ENCODE peak calls at places on chromosomes 5 and 9, in nine cellular contexts. One of them, this sample, is unnamed.

GRCh38 chr9:9102295-9102694 is 1302.7 kb upstream of the DMAC1 start:
- DNase-seq in psoas muscle: no peak
- DNase-seq in nephron progenitor cell: no peak
- DNase-seq in stimulated activated naive CD4-positive, alpha-beta T cell: no peak
- DNase-seq in PC-3: no peak
- DNase-seq in NCI-H460: no peak
- DNase-seq in GM12865: no peak
- DNase-seq in HuH-7.5: no peak
- DNase-seq in NCI-H1930: peak
- DNase-seq in this sample: no peak

GRCh38 chr9:130791279-130791894 is 43.7 kb upstream of the ABL1 start:
- DNase-seq in HuH-7.5: no peak
- DNase-seq in stimulated activated naive CD4-positive, alpha-beta T cell: no peak
- DNase-seq in nephron progenitor cell: peak
- DNase-seq in NCI-H460: no peak
- DNase-seq in GM12865: no peak
- DNase-seq in NCI-H1930: no peak
- DNase-seq in PC-3: no peak
- DNase-seq in psoas muscle: no peak
- DNase-seq in this sample: no peak

GRCh38 chr9:136531904-136532798 is 13.7 kb downstream of the NOTCH1 start:
- DNase-seq in psoas muscle: no peak
- DNase-seq in HuH-7.5: no peak
- DNase-seq in GM12865: no peak
- DNase-seq in PC-3: no peak
- DNase-seq in nephron progenitor cell: no peak
- DNase-seq in stimulated activated naive CD4-positive, alpha-beta T cell: no peak
- DNase-seq in NCI-H460: no peak
- DNase-seq in NCI-H1930: no peak
- DNase-seq in this sample: no peak

GRCh38 chr5:52924458-52924857 is 64.7 kb upstream of the ITGA2 start:
- DNase-seq in nephron progenitor cell: no peak
- DNase-seq in psoas muscle: no peak
- DNase-seq in GM12865: no peak
- DNase-seq in stimulated activated naive CD4-positive, alpha-beta T cell: no peak
- DNase-seq in PC-3: no peak
- DNase-seq in NCI-H1930: no peak
- DNase-seq in HuH-7.5: no peak
- DNase-seq in NCI-H460: no peak
- DNase-seq in this sample: no peak

GRCh38 chr5:129904667-129905466 is 602 bp downstream of the CHSY3 start:
- DNase-seq in nephron progenitor cell: peak
- DNase-seq in GM12865: peak
- DNase-seq in NCI-H460: no peak
- DNase-seq in HuH-7.5: peak
- DNase-seq in psoas muscle: peak
- DNase-seq in NCI-H1930: no peak
- DNase-seq in stimulated activated naive CD4-positive, alpha-beta T cell: no peak
- DNase-seq in PC-3: no peak
- DNase-seq in this sample: no peak

GRCh38 chr9:77946969-77947368 is 84.6 kb downstream of the GNAQ start:
- DNase-seq in stimulated activated naive CD4-positive, alpha-beta T cell: no peak
- DNase-seq in nephron progenitor cell: no peak
- DNase-seq in NCI-H1930: no peak
- DNase-seq in PC-3: peak
- DNase-seq in psoas muscle: no peak
- DNase-seq in HuH-7.5: no peak
- DNase-seq in NCI-H460: no peak
- DNase-seq in GM12865: no peak
- DNase-seq in this sample: no peak

GRCh38 chr5:113255579-113256210 is 179.1 kb downstream of the TSSK1B start:
- DNase-seq in NCI-H460: no peak
- DNase-seq in nephron progenitor cell: no peak
- DNase-seq in stimulated activated naive CD4-positive, alpha-beta T cell: no peak
- DNase-seq in PC-3: no peak
- DNase-seq in NCI-H1930: no peak
- DNase-seq in GM12865: no peak
- DNase-seq in HuH-7.5: no peak
- DNase-seq in psoas muscle: no peak
- DNase-seq in this sample: no peak

GRCh38 chr5:115703514-115703913 is 77.7 kb upstream of the TMED7 start:
- DNase-seq in HuH-7.5: no peak
- DNase-seq in NCI-H1930: no peak
- DNase-seq in NCI-H460: no peak
- DNase-seq in stimulated activated naive CD4-positive, alpha-beta T cell: no peak
- DNase-seq in psoas muscle: no peak
- DNase-seq in GM12865: no peak
- DNase-seq in PC-3: no peak
- DNase-seq in nephron progenitor cell: no peak
- DNase-seq in this sample: no peak

GRCh38 chr9:72772641-72773040 is 180.2 kb downstream of the ALDH1A1 start:
- DNase-seq in stimulated activated naive CD4-positive, alpha-beta T cell: no peak
- DNase-seq in GM12865: no peak
- DNase-seq in psoas muscle: no peak
- DNase-seq in NCI-H1930: no peak
- DNase-seq in nephron progenitor cell: no peak
- DNase-seq in NCI-H460: no peak
- DNase-seq in PC-3: no peak
- DNase-seq in HuH-7.5: no peak
- DNase-seq in this sample: no peak

GRCh38 chr9:137669261-137669672 is 50.5 kb downstream of the EHMT1 start:
- DNase-seq in nephron progenitor cell: no peak
- DNase-seq in psoas muscle: no peak
- DNase-seq in GM12865: peak
- DNase-seq in NCI-H1930: no peak
- DNase-seq in PC-3: no peak
- DNase-seq in NCI-H460: no peak
- DNase-seq in stimulated activated naive CD4-positive, alpha-beta T cell: no peak
- DNase-seq in HuH-7.5: no peak
- DNase-seq in this sample: no peak

GRCh38 chr5:63131618-63132285 is 553.1 kb downstream of the LRRC70 start:
- DNase-seq in HuH-7.5: no peak
- DNase-seq in PC-3: peak
- DNase-seq in stimulated activated naive CD4-positive, alpha-beta T cell: no peak
- DNase-seq in NCI-H1930: no peak
- DNase-seq in NCI-H460: no peak
- DNase-seq in GM12865: no peak
- DNase-seq in nephron progenitor cell: no peak
- DNase-seq in psoas muscle: no peak
- DNase-seq in this sample: no peak

GRCh38 chr5:633521-633955 is 21.4 kb downstream of the CEP72 start:
- DNase-seq in psoas muscle: peak
- DNase-seq in HuH-7.5: no peak
- DNase-seq in nephron progenitor cell: no peak
- DNase-seq in NCI-H460: no peak
- DNase-seq in PC-3: peak
- DNase-seq in NCI-H1930: no peak
- DNase-seq in stimulated activated naive CD4-positive, alpha-beta T cell: no peak
- DNase-seq in GM12865: no peak
- DNase-seq in this sample: no peak

GRCh38 chr5:37825334-37825915 is 14.4 kb downstream of the GDNF start:
- DNase-seq in psoas muscle: no peak
- DNase-seq in HuH-7.5: no peak
- DNase-seq in NCI-H1930: no peak
- DNase-seq in stimulated activated naive CD4-positive, alpha-beta T cell: no peak
- DNase-seq in PC-3: no peak
- DNase-seq in nephron progenitor cell: no peak
- DNase-seq in NCI-H460: no peak
- DNase-seq in GM12865: no peak
- DNase-seq in this sample: no peak

GRCh38 chr5:141747152-141747640 is 65.2 kb upstream of the ARAP3 start:
- DNase-seq in psoas muscle: peak
- DNase-seq in HuH-7.5: no peak
- DNase-seq in NCI-H1930: peak
- DNase-seq in nephron progenitor cell: peak
- DNase-seq in GM12865: peak
- DNase-seq in PC-3: peak
- DNase-seq in stimulated activated naive CD4-positive, alpha-beta T cell: no peak
- DNase-seq in NCI-H460: no peak
- DNase-seq in this sample: no peak

GRCh38 chr9:15349892-15350761 is 43.1 kb upstream of the TTC39B start:
- DNase-seq in NCI-H1930: no peak
- DNase-seq in stimulated activated naive CD4-positive, alpha-beta T cell: no peak
- DNase-seq in NCI-H460: no peak
- DNase-seq in psoas muscle: no peak
- DNase-seq in PC-3: peak
- DNase-seq in GM12865: no peak
- DNase-seq in nephron progenitor cell: no peak
- DNase-seq in HuH-7.5: no peak
- DNase-seq in this sample: no peak

GRCh38 chr5:67795781-67796477 is 419.6 kb upstream of the PIK3R1 start:
- DNase-seq in psoas muscle: no peak
- DNase-seq in NCI-H1930: no peak
- DNase-seq in GM12865: no peak
- DNase-seq in HuH-7.5: no peak
- DNase-seq in NCI-H460: no peak
- DNase-seq in nephron progenitor cell: no peak
- DNase-seq in PC-3: no peak
- DNase-seq in stimulated activated naive CD4-positive, alpha-beta T cell: no peak
- DNase-seq in this sample: no peak

GRCh38 chr5:61649971-61650370 is 317.9 kb downstream of the ZSWIM6 start:
- DNase-seq in NCI-H460: no peak
- DNase-seq in GM12865: no peak
- DNase-seq in stimulated activated naive CD4-positive, alpha-beta T cell: no peak
- DNase-seq in nephron progenitor cell: no peak
- DNase-seq in psoas muscle: no peak
- DNase-seq in PC-3: no peak
- DNase-seq in NCI-H1930: no peak
- DNase-seq in HuH-7.5: no peak
- DNase-seq in this sample: no peak